ENCODE peak calls at places on chromosomes 11 and 22, in four cellular contexts. V, L, I and X are unnamed samples. For H3K27me3, the result is how much of the 10 kb centered on the place peaks cover.

GRCh38 chr11:113874096-113874919 is 1.1 kb downstream of the USP28 start:
- DNase-seq in V (peak), I (peak), L (no peak), X (peak)

GRCh38 chr11:67539588-67539987 is 16.3 kb upstream of the CABP2 start:
- DNase-seq in V (no peak), I (no peak), L (no peak), X (no peak)

GRCh38 chr22:19232620-19233019 is 54.1 kb upstream of the SLC25A1 start:
- DNase-seq in L (no peak), I (no peak), V (no peak), X (no peak)

GRCh38 chr11:94151311-94151710 is 22.7 kb downstream of the PANX1 start:
- DNase-seq in L (no peak), I (no peak), V (peak), X (no peak)

GRCh38 chr22:50247748-50248147 is 2.9 kb upstream of the TUBGCP6 start:
- DNase-seq in I (peak), L (peak), V (peak), X (peak)

GRCh38 chr22:19422440-19423301 is 8.9 kb downstream of the HIRA start:
- DNase-seq in L (no peak), I (peak), V (no peak), X (peak)

GRCh38 chr11:126430581-126431320 is 75.3 kb downstream of the ST3GAL4 start:
- DNase-seq in V (no peak), I (no peak), L (no peak), X (no peak)

GRCh38 chr11:60987577-60988277 is 16.2 kb downstream of the CD6 start:
- DNase-seq in V (no peak), L (no peak), I (no peak), X (no peak)

GRCh38 chr11:17801166-17801565 is 66.6 kb downstream of the KCNC1 start:
- DNase-seq in L (no peak), I (peak), V (no peak), X (peak)

GRCh38 chr11:118696673-118697226 is 17.3 kb upstream of the TREH start:
- DNase-seq in I (peak), L (no peak), V (no peak), X (peak)

GRCh38 chr11:47413908-47414684 is 5.7 kb downstream of the SLC39A13 start:
- DNase-seq in L (no peak), V (peak), I (no peak), X (no peak)

GRCh38 chr11:10550503-10550902 is 9.5 kb upstream of the RNF141 start:
- DNase-seq in V (peak), I (no peak), L (no peak), X (no peak)

GRCh38 chr22:45631140-45631539 is 40.5 kb upstream of the ATXN10 start:
- DNase-seq in L (no peak), V (no peak), I (no peak), X (peak)

GRCh38 chr22:30262917-30263741 is 3.5 kb downstream of the OSM start:
- DNase-seq in I (peak), L (peak), V (peak), X (peak)

GRCh38 chr22:30260276-30260675 is 6.4 kb downstream of the OSM start:
- DNase-seq in L (no peak), V (no peak), I (no peak), X (no peak)

GRCh38 chr22:30261134-30261533 is 5.5 kb downstream of the OSM start:
- DNase-seq in L (no peak), I (peak), V (peak), X (no peak)

GRCh38 chr22:30262112-30262511 is 4.5 kb downstream of the OSM start:
- DNase-seq in V (no peak), I (no peak), L (no peak), X (no peak)

DNA sequence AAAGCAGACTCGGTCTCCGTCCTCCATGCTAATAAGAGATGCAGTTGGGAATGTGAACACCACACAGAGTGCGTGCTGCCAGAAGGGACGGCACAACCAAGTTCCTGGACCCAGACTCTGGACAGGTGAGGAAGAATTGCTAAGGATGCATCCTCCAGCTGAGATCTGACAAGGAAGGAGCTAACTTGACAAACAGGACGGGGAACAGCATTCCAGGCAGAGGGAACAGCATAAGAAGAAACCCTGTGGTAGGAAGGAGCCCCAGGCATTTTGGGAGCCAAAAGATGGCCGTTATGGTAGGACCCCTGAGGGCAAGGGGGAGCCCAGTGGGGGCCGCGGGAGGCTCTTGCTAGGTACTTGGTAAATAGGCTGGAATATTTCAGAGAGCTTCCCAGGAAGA is 6.0 kb downstream of the OSM start:
- DNase-seq in I (no peak), L (no peak), V (no peak), X (no peak)
- H3K27me3 ChIP-seq in I (under half), L (under half), V (under half), X (under half)

GRCh38 chr11:122978303-122978620 is 3.4 kb downstream of the BSX start:
- DNase-seq in L (no peak), V (no peak), I (peak), X (no peak)

GRCh38 chr11:122979815-122980656 is 1.6 kb downstream of the BSX start:
- DNase-seq in V (no peak), I (peak), L (no peak), X (peak)

GRCh38 chr11:122976734-122977454 is 4.7 kb downstream of the BSX start:
- DNase-seq in L (no peak), V (no peak), I (peak), X (peak)

GRCh38 chr11:122977455-122978302 is 4.0 kb downstream of the BSX start:
- DNase-seq in I (peak), V (no peak), L (no peak), X (peak)

DNA sequence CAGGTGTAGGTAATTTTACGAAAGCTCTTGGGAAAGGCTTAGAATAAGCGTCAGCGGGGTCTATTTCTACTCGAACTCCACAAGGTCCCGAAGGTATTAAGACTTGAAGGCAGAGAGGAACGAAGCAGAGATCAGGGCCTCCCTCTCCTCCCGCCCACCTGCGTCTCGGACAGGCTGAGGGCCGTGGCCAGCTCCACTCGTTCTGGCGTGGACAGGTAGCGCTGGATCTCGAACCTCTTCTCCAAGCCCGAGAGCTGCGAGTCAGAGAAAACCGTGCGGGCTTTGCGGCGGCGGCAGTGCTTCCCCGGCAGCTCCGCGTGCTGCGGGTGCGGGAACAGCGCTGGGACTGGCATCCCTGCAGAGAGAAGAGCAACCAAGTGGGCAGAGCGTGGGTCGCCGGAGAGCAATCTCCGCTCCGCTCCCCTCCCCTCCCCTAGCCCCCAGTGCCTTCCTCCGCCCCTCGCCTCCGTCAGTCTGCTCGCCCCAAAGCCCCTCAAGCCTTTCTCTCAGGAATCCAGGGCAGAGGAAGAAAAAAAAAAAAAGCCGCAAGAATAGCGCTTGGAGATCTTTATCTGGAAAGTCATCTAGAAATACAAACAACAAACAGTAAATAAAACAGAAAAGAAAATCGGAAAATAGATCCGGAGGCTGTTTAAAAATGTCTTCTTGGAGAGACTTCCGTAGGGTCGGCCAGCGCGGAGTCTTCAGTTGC is 2.4 kb downstream of the BSX start:
- DNase-seq in V (no peak), L (no peak), I (peak), X (peak)
- H3K27me3 ChIP-seq in V (half or more), L (half or more), I (half or more), X (half or more)

GRCh38 chr11:46387456-46387855 is 4.1 kb downstream of the CHRM4 start:
- DNase-seq in I (no peak), V (no peak), L (no peak), X (no peak)
- H3K27me3 ChIP-seq in I (under half), V (half or more), L (half or more), X (under half)

GRCh38 chr11:98130117-98130625 is 890.6 kb upstream of the CNTN5 start:
- DNase-seq in I (no peak), L (no peak), V (no peak), X (no peak)
- H3K27me3 ChIP-seq in I (under half), L (under half), V (under half), X (under half)

DNA sequence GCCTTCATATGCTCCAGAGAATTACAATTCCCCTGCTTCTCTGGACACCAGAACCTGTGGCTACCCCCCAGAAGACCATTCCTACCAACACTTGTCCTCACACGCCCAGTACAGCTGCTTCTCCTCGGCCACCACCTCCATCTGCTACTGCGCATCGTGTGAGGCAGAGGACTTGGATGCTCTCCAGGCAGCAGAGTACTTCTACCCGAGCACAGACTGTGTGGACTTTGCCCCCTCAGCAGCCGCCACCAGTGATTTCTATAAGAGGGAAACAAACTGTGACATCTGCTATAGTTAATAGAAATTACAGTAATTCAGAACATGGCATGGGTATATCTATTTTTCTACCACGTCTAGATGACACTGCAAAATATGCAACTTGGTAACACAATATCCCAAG is 9.8 kb downstream of the POU2AF3 start:
- DNase-seq in V (no peak), L (peak), I (no peak), X (no peak)
- H3K27me3 ChIP-seq in V (under half), L (under half), I (under half), X (under half)

DNA sequence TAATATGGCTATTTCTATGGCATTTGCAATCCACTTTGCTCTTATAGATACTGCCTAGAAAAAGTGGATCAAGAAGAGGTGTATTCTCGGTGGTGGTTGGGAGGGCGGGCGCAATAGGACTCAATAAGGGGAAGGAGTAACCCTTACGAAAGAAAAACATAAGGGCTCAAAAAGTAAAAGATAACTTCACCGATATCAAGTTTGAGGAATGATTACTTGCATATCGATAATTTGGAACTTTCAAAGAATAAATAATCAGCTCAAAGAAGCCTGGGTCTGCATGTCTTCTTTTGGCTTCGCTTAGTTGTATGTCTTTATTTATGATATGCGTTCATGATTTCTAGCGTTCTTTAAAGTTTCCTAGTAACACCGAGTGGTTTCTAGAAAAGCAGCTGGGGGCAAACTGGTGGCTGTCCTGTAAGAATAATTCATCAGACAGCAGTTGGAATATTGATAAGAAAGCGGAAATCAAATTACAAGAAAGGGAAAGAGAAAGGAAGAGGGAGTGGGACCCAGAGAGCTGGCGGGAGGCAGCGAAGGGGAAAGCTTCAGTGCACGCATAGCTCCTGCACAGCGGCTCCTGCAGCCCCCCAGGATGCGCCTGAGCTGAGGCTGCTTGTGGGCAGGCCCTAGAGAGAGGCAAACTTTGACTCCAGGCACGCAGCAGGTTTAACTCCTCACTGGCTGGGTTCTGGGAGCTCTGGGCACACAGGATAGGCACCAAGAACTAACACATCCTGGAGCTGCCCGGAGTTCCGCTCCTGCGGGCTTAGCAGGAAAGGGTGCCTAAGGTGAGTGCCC is 9.1 kb upstream of the FLI1 start:
- DNase-seq in V (no peak), I (peak), L (no peak), X (peak)
- H3K27me3 ChIP-seq in V (half or more), I (half or more), L (half or more), X (half or more)

DNA sequence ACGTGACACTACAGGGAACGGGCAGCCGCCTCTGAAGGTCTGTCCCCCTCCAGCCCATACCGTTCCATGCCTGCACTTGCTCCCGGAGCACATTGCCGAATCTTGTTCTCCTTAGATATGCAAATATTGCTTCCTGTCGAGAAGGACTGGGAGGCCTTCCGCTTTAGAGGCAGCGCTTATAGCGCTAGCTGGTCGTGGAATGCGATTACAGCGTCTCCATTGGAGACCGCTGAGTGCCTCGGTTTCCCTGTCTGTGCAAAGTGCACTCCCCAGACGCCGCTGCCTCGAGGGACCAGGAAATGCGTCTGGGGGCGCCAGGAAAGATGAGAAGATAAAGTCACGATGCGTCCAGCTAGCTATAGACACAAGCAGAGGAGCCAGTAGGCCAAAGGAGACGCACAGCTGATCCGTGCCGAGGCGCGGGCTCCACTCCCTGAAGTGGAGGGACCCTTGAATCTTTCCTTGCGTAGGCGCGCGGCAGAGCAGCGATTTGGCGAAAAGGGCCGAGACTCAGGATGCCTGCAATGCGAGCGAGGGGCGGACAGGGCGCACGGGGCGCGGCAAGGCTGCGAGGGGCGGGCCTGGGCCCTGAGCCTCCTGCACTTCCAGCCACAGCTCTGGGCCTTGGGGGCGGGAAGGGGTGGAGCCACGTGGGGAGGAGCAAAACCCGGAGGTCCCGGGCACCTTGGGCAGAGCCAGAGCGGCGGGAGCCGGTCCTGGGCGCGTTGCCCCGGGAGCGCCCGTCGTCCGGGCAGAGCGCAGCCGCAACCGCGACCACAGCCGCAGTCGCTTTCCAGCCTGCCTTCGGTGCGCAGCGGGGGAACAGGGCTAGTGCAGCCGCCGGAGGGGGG is at the start of gene RASSF10:
- DNase-seq in V (peak), I (peak), L (peak), X (peak)
- H3K27me3 ChIP-seq in V (half or more), I (under half), L (under half), X (half or more)

DNA sequence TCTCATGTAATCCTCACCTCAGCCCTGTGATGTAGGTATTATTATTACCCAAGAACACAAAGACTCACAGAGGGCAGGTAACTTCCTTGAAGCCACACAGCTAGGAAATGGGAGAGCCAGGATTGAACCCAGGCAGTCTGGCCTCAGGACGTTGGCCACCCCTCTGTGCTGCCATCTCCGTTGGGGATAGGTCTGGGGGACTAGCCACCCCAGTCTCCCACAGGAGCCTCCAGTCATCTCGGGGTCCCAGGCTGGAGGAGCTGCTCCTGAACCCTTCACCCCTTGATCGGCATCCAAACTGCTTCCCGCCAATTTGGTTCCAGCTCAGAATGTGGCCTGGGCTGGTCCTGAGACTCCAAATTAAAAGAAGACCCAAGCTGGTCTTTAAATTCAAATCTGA is 10.4 kb upstream of the TCF20 start:
- DNase-seq in L (no peak), I (no peak), V (no peak), X (no peak)
- H3K27me3 ChIP-seq in L (under half), I (under half), V (half or more), X (under half)

GRCh38 chr11:96081561-96081960 is 157.7 kb upstream of the MTMR2 start:
- DNase-seq in L (no peak), V (no peak), I (no peak), X (no peak)
- H3K27me3 ChIP-seq in L (under half), V (under half), I (under half), X (under half)